ENCODE peak calls at places on chromosomes 13 and 19, in four cellular contexts. One of them, this sample, is unnamed. For H3K4me1 and H3K9me3, the result is how much of the 10 kb centered on the place peaks cover.

GRCh38 chr13:99969934-99970760 is 1.4 kb downstream of the ZIC5 start:
- DNase-seq in IMR-90: no peak
- DNase-seq in colonic mucosa: peak
- DNase-seq in Panc1: no peak
- DNase-seq in this sample: no peak

GRCh38 chr13:60540276-60540675 is 143.3 kb downstream of the TDRD3 start:
- DNase-seq in colonic mucosa: no peak
- DNase-seq in IMR-90: no peak
- DNase-seq in Panc1: no peak
- DNase-seq in this sample: no peak

GRCh38 chr19:46603752-46604241 is 2.7 kb downstream of the CALM3 start:
- DNase-seq in colonic mucosa: no peak
- DNase-seq in IMR-90: no peak
- DNase-seq in Panc1: no peak
- DNase-seq in this sample: no peak

GRCh38 chr13:57629391-57629804 is 2.1 kb upstream of the PCDH17 start:
- DNase-seq in colonic mucosa: no peak
- DNase-seq in IMR-90: no peak
- DNase-seq in Panc1: no peak
- DNase-seq in this sample: peak

GRCh38 chr19:56141416-56141992 is 417 bp downstream of the ZNF444 start:
- DNase-seq in Panc1: no peak
- DNase-seq in colonic mucosa: peak
- DNase-seq in IMR-90: no peak
- DNase-seq in this sample: no peak

GRCh38 chr19:3404324-3405260 is 38.2 kb downstream of the NFIC start:
- DNase-seq in Panc1: no peak
- DNase-seq in colonic mucosa: peak
- DNase-seq in IMR-90: peak
- DNase-seq in this sample: peak

GRCh38 chr19:49534632-49535385 is 7.0 kb downstream of the RCN3 start:
- DNase-seq in IMR-90: no peak
- DNase-seq in Panc1: no peak
- DNase-seq in colonic mucosa: no peak
- DNase-seq in this sample: no peak

GRCh38 chr19:33306853-33307792 is 4.8 kb upstream of the CEBPA start:
- DNase-seq in Panc1: no peak
- DNase-seq in IMR-90: no peak
- DNase-seq in colonic mucosa: no peak
- DNase-seq in this sample: no peak

GRCh38 chr13:82076421-82076820 is 1735.5 kb upstream of the SPRY2 start:
- DNase-seq in Panc1: no peak
- DNase-seq in IMR-90: no peak
- DNase-seq in colonic mucosa: no peak
- DNase-seq in this sample: no peak

GRCh38 chr19:40200352-40201099 is 9.3 kb downstream of the MAP3K10 start:
- DNase-seq in IMR-90: no peak
- DNase-seq in colonic mucosa: no peak
- DNase-seq in Panc1: no peak
- DNase-seq in this sample: no peak

GRCh38 chr13:21616880-21617279 is 12.9 kb upstream of the MICU2 start:
- DNase-seq in colonic mucosa: peak
- DNase-seq in Panc1: no peak
- DNase-seq in IMR-90: no peak
- DNase-seq in this sample: no peak

GRCh38 chr13:24275041-24275440 is 34.3 kb upstream of the C1QTNF9 start:
- DNase-seq in colonic mucosa: no peak
- DNase-seq in IMR-90: no peak
- DNase-seq in Panc1: no peak
- DNase-seq in this sample: no peak

GRCh38 chr19:32642771-32643170 is 32.2 kb downstream of the ANKRD27 start:
- DNase-seq in colonic mucosa: no peak
- DNase-seq in Panc1: no peak
- DNase-seq in IMR-90: no peak
- DNase-seq in this sample: no peak

GRCh38 chr13:69857188-69857821 is 250.3 kb upstream of the ATXN8OS start:
- DNase-seq in colonic mucosa: no peak
- DNase-seq in IMR-90: peak
- DNase-seq in Panc1: peak
- DNase-seq in this sample: peak

GRCh38 chr13:86399572-86399971 is 600.4 kb upstream of the SLITRK6 start:
- DNase-seq in IMR-90: no peak
- DNase-seq in Panc1: no peak
- DNase-seq in colonic mucosa: no peak
- DNase-seq in this sample: no peak

GRCh38 chr19:11044436-11044835 is 44.8 kb upstream of the LDLR start:
- DNase-seq in colonic mucosa: no peak
- DNase-seq in IMR-90: no peak
- DNase-seq in Panc1: no peak
- DNase-seq in this sample: no peak

GRCh38 chr19:1846517-1847205 is 1.6 kb downstream of the REXO1 start:
- DNase-seq in colonic mucosa: no peak
- DNase-seq in Panc1: no peak
- DNase-seq in IMR-90: no peak
- DNase-seq in this sample: no peak

GRCh38 chr19:2127758-2128157 is 23.6 kb downstream of the AP3D1 start:
- DNase-seq in colonic mucosa: no peak
- DNase-seq in Panc1: no peak
- DNase-seq in IMR-90: no peak
- DNase-seq in this sample: no peak

GRCh38 chr13:98548230-98548629 is 28.7 kb downstream of the STK24 start:
- DNase-seq in IMR-90: peak
- DNase-seq in Panc1: no peak
- DNase-seq in colonic mucosa: no peak
- DNase-seq in this sample: no peak

GRCh38 chr13:98546402-98546801 is 30.5 kb downstream of the STK24 start:
- DNase-seq in Panc1: no peak
- DNase-seq in colonic mucosa: no peak
- DNase-seq in IMR-90: no peak
- DNase-seq in this sample: no peak

GRCh38 chr13:98547455-98547854 is 29.5 kb downstream of the STK24 start:
- DNase-seq in IMR-90: no peak
- DNase-seq in colonic mucosa: no peak
- DNase-seq in Panc1: no peak
- DNase-seq in this sample: no peak

GRCh38 chr13:98549006-98549727 is 27.7 kb downstream of the STK24 start:
- DNase-seq in colonic mucosa: no peak
- DNase-seq in IMR-90: peak
- DNase-seq in Panc1: no peak
- DNase-seq in this sample: peak

DNA sequence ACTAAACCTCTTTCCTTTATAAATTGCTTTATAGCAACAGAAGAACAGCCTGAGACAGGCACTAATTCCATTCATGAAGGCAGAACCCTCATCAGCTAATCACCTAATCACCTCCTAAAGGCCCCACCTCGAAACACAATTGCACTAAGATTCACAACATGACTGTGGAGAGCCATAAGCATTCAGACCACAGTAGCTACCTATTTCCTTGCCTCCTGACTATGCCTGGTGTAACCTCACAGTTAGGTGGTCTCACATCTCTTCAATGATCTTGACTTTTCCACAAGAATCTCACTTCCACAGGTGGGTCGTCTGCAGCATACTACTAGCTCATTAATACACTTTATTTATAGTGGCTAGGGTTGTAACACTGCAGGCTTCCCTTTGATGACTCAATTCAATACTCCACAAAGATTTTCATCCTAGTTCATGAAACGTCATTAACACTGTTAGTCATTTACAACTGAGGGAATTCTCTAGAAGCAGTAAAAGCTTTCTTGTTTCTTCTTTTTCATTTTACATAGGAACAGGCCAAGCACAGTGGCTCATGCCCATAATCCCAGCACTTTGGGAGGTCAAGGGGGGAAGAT is 27.1 kb downstream of the STK24 start:
- DNase-seq in colonic mucosa: no peak
- DNase-seq in Panc1: no peak
- DNase-seq in IMR-90: peak
- DNase-seq in this sample: peak
- H3K4me1 ChIP-seq in colonic mucosa: under half
- H3K4me1 ChIP-seq in Panc1: under half
- H3K4me1 ChIP-seq in IMR-90: under half
- H3K4me1 ChIP-seq in this sample: under half

DNA sequence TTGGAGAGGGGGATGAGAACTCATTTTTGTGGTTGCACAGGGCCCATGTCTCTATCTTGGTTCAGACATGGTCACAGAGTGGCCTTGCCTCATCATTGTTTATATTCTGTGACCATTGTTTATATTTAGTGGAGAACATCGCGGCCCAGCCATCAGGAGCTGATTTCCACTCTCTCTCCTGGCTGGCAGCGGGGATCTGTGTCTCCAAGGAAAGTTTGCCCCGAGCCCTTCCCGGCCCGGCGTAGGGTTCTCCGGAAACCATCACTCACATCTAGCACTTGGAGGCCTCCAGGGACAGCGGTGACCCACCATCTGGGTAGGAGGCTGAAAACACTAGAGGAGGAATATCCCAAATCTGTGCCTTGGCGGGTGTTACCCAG is 822 bp upstream of the ZNF358 start:
- DNase-seq in colonic mucosa: peak
- DNase-seq in Panc1: no peak
- DNase-seq in IMR-90: peak
- DNase-seq in this sample: no peak
- H3K4me3 ChIP-seq in colonic mucosa: no peak
- H3K4me3 ChIP-seq in Panc1: no peak
- H3K4me3 ChIP-seq in IMR-90: peak
- H3K4me3 ChIP-seq in this sample: no peak

DNA sequence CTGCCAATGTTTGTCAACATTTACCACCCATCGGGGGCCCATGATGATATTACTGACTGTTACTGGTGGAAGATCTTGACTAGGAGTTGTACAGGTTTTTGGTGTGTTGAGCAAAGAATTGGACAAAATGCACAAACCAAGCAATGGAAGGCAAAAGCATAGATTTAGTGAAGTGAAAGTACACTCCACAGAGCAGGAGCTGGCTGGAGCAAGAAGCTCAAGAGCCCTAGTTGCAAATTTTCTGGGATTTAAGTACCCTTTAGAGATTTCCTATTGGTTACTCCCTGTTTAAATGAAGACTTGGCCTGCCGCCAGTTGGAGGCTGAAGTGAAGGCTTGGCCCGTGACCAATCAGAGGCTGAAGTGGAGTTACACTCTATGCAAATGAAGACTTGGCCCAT is 128.6 kb upstream of the KL start:
- DNase-seq in IMR-90: no peak
- DNase-seq in colonic mucosa: no peak
- DNase-seq in Panc1: no peak
- DNase-seq in this sample: no peak
- H3K9me3 ChIP-seq in IMR-90: under half
- H3K9me3 ChIP-seq in colonic mucosa: under half
- H3K9me3 ChIP-seq in Panc1: under half
- H3K9me3 ChIP-seq in this sample: under half

DNA sequence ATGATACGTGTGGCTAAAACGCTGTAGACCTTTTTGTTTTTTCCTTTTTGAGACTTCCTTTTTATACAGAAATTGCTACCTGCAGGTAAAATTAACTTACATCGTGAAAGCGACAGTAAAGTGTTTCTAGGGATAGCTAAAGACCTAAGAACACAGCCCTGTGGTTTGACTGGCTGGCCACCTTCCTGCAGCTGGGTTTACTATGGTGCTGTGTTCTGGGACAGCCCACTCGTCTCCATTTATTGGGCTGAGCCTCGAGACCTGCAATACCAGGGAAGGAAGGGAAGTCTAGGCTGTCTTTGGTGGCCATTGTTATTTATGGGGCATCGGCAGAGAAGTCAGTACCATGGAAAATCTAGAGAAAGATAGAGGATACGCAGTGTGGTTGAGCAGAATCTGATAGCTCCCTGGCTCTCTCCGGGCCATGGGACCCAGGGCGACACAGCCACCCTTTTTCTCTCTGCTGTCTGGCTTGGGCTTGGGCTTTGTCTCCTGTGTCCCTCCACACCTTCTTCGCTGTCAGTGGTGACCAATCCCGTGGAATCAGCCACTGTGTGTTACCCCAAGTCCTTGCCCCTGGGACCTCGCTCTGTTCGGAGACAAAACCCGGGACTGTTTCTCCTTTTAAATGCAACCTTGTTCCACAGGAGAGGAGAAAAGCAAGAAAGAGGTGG is 30.9 kb downstream of the ACTN4 start:
- DNase-seq in colonic mucosa: no peak
- DNase-seq in Panc1: no peak
- DNase-seq in IMR-90: no peak
- DNase-seq in this sample: no peak
- H3K4me1 ChIP-seq in colonic mucosa: under half
- H3K4me1 ChIP-seq in Panc1: half or more
- H3K4me1 ChIP-seq in IMR-90: half or more
- H3K4me1 ChIP-seq in this sample: half or more

GRCh38 chr19:35628565-35629331 is at the start of gene RBM42:
- DNase-seq in Panc1: peak
- DNase-seq in IMR-90: peak
- DNase-seq in colonic mucosa: peak
- DNase-seq in this sample: peak
- H3K4me3 ChIP-seq in Panc1: peak
- H3K4me3 ChIP-seq in IMR-90: peak
- H3K4me3 ChIP-seq in colonic mucosa: peak
- H3K4me3 ChIP-seq in this sample: peak

DNA sequence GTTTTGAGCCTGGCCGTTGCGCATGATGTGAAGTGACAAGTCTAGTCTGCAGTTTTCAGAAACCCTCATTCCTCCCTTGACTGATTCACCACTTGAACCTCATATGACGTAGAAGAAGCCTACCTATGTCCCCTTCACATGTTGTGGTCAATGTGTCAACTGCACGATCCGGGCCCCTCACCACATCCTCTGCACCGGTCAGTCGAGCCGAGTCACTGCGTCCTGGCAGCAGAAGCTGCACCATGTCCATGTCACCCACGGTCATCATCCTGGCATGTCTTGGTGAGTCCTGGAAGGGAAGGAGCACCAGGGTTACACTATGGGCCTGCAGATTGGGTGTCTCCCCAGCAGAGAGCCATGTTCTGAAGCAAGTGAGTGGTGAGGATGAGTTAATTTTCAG is at the start of gene KIR2DL4:
- DNase-seq in colonic mucosa: no peak
- DNase-seq in IMR-90: no peak
- DNase-seq in Panc1: no peak
- DNase-seq in this sample: no peak
- H3K9me3 ChIP-seq in colonic mucosa: under half
- H3K9me3 ChIP-seq in IMR-90: under half
- H3K9me3 ChIP-seq in Panc1: under half
- H3K9me3 ChIP-seq in this sample: under half

GRCh38 chr13:42056146-42056545 is 7.7 kb downstream of the DGKH start:
- DNase-seq in Panc1: no peak
- DNase-seq in colonic mucosa: no peak
- DNase-seq in IMR-90: no peak
- DNase-seq in this sample: no peak
- H3K4me1 ChIP-seq in Panc1: under half
- H3K4me1 ChIP-seq in colonic mucosa: under half
- H3K4me1 ChIP-seq in IMR-90: under half
- H3K4me1 ChIP-seq in this sample: under half